ENCODE peak calls at places on chromosome 7, in four cellular contexts. W is lung, V is ovary, A is transverse colon. F is an unnamed sample.

GRCh38 chr7:75866497-75867389 is 12.1 kb upstream of the RHBDD2 start:
- DNase-seq in W (peak; percentile 65), V (peak; percentile 50), A (peak; percentile 54), F (peak; percentile 70)

GRCh38 chr7:22229148-22229547 is 127.8 kb downstream of the RAPGEF5 start:
- DNase-seq in W (no peak), V (no peak), A (no peak), F (no peak)

GRCh38 chr7:40827217-40828085 is 692.6 kb downstream of the SUGCT start:
- DNase-seq in W (no peak), V (no peak), A (no peak), F (no peak)

GRCh38 chr7:29483219-29484104 is 80.2 kb upstream of the PRR15 start:
- DNase-seq in W (no peak), V (no peak), A (no peak), F (no peak)

GRCh38 chr7:112995091-112995824 is 91.4 kb downstream of the GPR85 start:
- DNase-seq in W (no peak), V (no peak), A (no peak), F (no peak)

GRCh38 chr7:27199820-27200760 is at the start of gene HOXA13:
- DNase-seq in W (no peak), V (no peak), A (peak; percentile 88), F (no peak)

GRCh38 chr7:41685684-41686083 is 17.2 kb downstream of the INHBA start:
- DNase-seq in W (no peak), V (no peak), A (no peak), F (no peak)

GRCh38 chr7:72254455-72254854 is 157.7 kb downstream of the CALN1 start:
- DNase-seq in W (no peak), V (no peak), A (no peak), F (no peak)

GRCh38 chr7:30472771-30473392 is 5.7 kb downstream of the NOD1 start:
- DNase-seq in W (peak; percentile 28), V (no peak), A (no peak), F (no peak)

GRCh38 chr7:127378537-127378936 is 14.0 kb downstream of the ZNF800 start:
- DNase-seq in W (no peak), V (no peak), A (no peak), F (no peak)

GRCh38 chr7:151014950-151015349 is 9.3 kb downstream of the ATG9B start:
- DNase-seq in W (no peak), V (no peak), A (peak; percentile 49), F (no peak)

GRCh38 chr7:151012031-151012692 is 12.1 kb downstream of the ATG9B start:
- DNase-seq in W (no peak), V (no peak), A (peak; percentile 76), F (no peak)

GRCh38 chr7:151013728-151014497 is 10.4 kb downstream of the ATG9B start:
- DNase-seq in W (no peak), V (no peak), A (peak; percentile 81), F (peak; percentile 53)

GRCh38 chr7:151012921-151013347 is 11.4 kb downstream of the ATG9B start:
- DNase-seq in W (no peak), V (no peak), A (no peak), F (peak; percentile 45)

DNA sequence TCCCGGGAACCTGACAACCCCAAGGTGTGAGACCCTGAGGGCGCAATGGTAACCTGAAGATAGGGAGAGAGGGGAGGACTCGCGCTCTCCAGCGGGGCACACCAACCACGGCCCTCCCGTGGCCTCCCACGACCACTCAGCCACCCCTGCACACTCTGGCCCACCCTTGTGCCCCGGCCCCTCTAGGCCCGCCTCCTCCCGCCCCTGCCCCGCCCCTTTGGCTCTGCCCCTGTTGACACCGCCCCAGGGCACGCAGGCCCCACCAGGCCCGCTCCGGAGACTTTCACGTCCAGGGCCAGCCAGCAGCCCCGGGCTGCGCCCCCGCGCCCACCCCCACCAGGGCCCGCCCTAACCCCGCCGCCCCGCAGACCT is 11.0 kb downstream of the ATG9B start:
- DNase-seq in W (no peak), V (no peak), A (no peak), F (no peak)
- H3K4me1 ChIP-seq in W (no peaks in the 10 kb centered on the region), V (peaks cover 7% of the 10 kb centered on the region), A (peaks cover 23% of the 10 kb centered on the region), F (peaks cover 29% of the 10 kb centered on the region)

GRCh38 chr7:50312589-50313162 is 8.2 kb downstream of the IKZF1 start:
- DNase-seq in W (no peak), V (no peak), A (no peak), F (no peak)
- H3K4me1 ChIP-seq in W (no peaks in the 10 kb centered on the region), V (no peaks in the 10 kb centered on the region), A (no peaks in the 10 kb centered on the region), F (no peaks in the 10 kb centered on the region)

DNA sequence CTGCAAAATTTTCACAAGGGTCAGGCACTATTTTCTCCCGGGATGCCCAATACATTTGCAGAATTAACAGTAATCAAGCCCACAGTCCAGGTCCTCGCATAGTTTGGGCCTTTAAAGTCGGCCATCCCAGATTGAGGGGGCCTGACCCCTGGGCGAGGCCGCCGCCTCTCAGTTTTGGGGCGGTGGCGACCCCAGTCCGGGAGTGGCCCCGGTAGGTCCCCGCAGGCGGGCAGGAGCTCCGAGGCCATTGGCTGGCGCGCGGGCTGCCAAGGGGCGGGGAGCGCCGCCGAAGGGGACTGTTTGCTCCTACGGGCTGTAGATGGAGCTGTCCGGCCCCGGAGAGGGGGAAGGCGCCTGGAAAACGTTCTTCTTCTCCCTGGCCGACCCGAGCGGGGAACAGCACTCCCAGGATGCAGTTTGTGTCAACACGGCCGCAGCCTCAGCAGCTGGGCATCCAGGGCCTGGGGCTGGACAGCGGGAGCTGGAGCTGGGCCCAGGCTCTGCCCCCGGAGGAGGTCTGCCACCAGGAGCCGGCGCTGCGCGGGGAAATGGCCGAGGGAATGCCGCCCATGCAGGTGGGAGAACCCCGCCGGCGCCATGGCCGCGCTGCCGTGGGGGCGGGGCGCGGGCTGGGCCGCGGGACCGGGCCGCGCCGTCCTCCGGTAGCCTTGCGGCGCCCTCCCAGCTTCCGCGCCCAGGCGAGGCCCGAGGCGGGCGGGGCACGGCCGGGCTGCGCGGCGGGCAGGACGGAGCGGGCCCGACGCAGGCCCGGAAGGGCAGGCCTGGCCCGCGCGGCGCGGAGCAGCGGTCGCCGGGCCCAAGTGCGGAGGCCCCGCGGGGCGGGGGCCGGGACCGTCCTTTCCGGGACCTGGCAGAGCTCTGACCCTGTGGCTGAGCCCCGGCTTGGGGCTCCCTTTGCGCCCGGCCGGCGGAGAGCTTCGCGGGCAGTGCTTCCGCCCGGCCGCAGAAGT is at the start of gene ZNF282:
- DNase-seq in W (peak; percentile 88), V (peak; percentile 84), A (peak; percentile 90), F (peak; percentile 91)
- H3K4me1 ChIP-seq in W (peaks cover 5% of the 10 kb centered on the region), V (peaks cover 6% of the 10 kb centered on the region), A (peaks cover 11% of the 10 kb centered on the region), F (peaks cover 24% of the 10 kb centered on the region)

GRCh38 chr7:134875867-134876266 is 96.4 kb downstream of the CALD1 start:
- DNase-seq in W (no peak), V (no peak), A (no peak), F (no peak)

GRCh38 chr7:134874407-134874806 is 95.0 kb downstream of the CALD1 start:
- DNase-seq in W (no peak), V (no peak), A (no peak), F (no peak)

GRCh38 chr7:134879815-134880475 is 100.5 kb downstream of the CALD1 start:
- DNase-seq in W (no peak), V (no peak), A (no peak), F (no peak)

GRCh38 chr7:134882481-134882880 is 103.0 kb downstream of the CALD1 start:
- DNase-seq in W (no peak), V (no peak), A (no peak), F (no peak)

DNA sequence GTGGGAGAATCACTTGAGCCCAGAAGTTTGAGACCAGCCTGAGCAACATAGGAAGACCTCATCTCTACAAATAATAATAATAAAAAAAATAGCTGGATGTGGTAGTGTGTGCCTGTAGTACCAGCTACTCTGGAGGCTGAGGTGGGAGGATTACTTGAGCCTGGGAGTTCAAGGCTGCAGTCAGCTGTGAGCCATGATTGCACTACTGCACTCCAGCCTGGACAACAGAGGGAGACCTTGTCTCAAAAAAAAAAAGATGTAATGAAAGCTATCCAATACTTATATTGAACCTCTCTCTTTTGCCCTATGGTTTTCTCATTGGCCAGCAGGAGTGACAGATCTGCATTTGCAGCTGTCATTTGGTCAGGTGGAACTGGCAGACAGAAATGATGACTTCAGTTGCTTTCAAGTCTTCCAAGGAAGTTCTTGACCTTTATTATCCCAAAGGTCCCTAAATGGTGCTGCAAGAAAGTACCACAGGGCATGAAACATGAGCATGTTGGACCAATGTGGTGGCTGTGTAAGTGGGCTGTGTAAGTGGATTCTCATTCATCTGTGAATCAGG is 99.4 kb downstream of the CALD1 start:
- DNase-seq in W (no peak), V (no peak), A (no peak), F (no peak)
- H3K4me1 ChIP-seq in W (peaks cover 30% of the 10 kb centered on the region), V (peaks cover 17% of the 10 kb centered on the region), A (no peaks in the 10 kb centered on the region), F (no peaks in the 10 kb centered on the region)

DNA sequence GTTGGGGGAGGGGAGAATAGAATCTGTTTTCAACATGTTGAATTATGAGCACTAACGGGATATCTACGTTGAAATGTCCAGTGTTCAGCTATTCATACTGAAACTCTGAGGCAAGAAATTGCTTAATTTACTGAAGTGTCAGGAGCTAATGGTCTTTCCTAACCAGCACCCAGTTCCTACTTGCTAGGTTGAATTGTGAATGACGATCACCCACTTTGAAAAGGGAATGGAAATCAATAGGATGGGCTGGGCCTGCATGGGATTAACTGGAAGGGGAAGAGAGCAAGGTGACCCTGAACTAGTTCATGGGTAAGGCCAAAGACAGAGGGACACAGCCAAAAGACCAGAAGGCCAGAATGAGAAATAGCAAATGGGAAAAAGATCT is 51.3 kb downstream of the HIPK2 start:
- DNase-seq in W (no peak), V (no peak), A (peak; percentile 6), F (no peak)
- H3K4me1 ChIP-seq in W (peaks cover 65% of the 10 kb centered on the region), V (peaks cover 6% of the 10 kb centered on the region), A (peaks cover 42% of the 10 kb centered on the region), F (peaks cover 58% of the 10 kb centered on the region)

GRCh38 chr7:37893359-37893758 is 23.3 kb downstream of the SFRP4 start:
- DNase-seq in W (no peak), V (no peak), A (no peak), F (no peak)
- H3K4me1 ChIP-seq in W (no peaks in the 10 kb centered on the region), V (no peaks in the 10 kb centered on the region), A (no peaks in the 10 kb centered on the region), F (no peaks in the 10 kb centered on the region)

DNA sequence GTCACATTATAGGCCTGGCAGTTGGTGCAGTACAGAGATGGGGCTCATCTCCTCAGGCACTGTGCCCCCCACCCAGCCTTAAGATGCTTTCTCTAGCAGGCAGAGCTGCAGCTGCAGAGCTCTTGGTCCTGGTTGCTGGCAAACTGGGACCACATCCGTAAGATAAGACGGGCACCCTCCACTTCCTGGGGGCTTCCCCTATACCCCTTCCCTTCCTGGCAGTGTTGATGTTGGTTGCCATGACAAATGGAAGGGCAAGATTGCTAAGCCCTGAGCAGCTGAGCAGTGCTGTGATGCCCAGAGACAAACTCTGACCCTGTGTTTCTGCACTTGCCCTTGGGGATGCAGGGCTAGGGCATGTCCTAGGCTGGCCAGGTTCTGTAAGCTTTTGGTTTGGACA is 103.4 kb upstream of the ANLN start:
- DNase-seq in W (no peak), V (no peak), A (no peak), F (no peak)
- H3K4me1 ChIP-seq in W (no peaks in the 10 kb centered on the region), V (peaks cover 4% of the 10 kb centered on the region), A (peaks cover 19% of the 10 kb centered on the region), F (peaks cover 84% of the 10 kb centered on the region)

GRCh38 chr7:101240226-101241014 is 2.8 kb upstream of the CLDN15 start:
- DNase-seq in W (no peak), V (no peak), A (no peak), F (no peak)

GRCh38 chr7:101239191-101239950 is 1.8 kb upstream of the CLDN15 start:
- DNase-seq in W (no peak), V (no peak), A (no peak), F (no peak)

GRCh38 chr7:101241015-101241363 is 3.4 kb upstream of the CLDN15 start:
- DNase-seq in W (no peak), V (no peak), A (no peak), F (no peak)

GRCh38 chr7:101238226-101239182 is 902 bp upstream of the CLDN15 start:
- DNase-seq in W (no peak), V (no peak), A (no peak), F (peak; percentile 53)

DNA sequence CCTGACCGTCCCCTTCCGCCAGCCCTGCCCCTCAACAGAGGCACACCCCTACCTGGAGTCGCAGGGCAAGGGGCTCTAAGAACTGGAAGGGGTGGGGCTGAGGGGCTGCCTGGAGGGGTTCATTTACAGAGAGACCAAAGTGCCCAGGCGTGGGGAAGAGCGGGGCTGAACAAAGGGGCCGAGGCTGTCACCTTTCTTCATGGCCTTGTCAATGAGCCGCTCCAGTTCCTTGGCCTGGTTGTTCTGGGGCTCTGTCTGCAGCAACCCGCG is 2.3 kb upstream of the CLDN15 start:
- DNase-seq in W (no peak), V (no peak), A (no peak), F (no peak)
- H3K4me1 ChIP-seq in W (no peaks in the 10 kb centered on the region), V (peaks cover 3% of the 10 kb centered on the region), A (peaks cover 17% of the 10 kb centered on the region), F (peaks cover 49% of the 10 kb centered on the region)

F was measured in body of pancreas.